ENCODE peak calls at places on chromosomes 3 and 15, in six cellular contexts. One of them, this sample, is unnamed.

GRCh38 chr3:21390856-21391255 is 360.2 kb downstream of the ZNF385D start:
- DNase-seq in psoas muscle: no peak
- DNase-seq in BE2C: no peak
- DNase-seq in GM06990: no peak
- DNase-seq in right lobe of liver: no peak
- DNase-seq in choroid plexus epithelial cell: peak
- DNase-seq in this sample: no peak

GRCh38 chr15:31266712-31267111 is 59.9 kb upstream of the KLF13 start:
- DNase-seq in GM06990: no peak
- DNase-seq in choroid plexus epithelial cell: no peak
- DNase-seq in right lobe of liver: peak
- DNase-seq in psoas muscle: no peak
- DNase-seq in BE2C: no peak
- DNase-seq in this sample: peak

GRCh38 chr3:151864423-151865101 is 8.9 kb upstream of the SUCNR1 start:
- DNase-seq in psoas muscle: no peak
- DNase-seq in right lobe of liver: no peak
- DNase-seq in GM06990: no peak
- DNase-seq in choroid plexus epithelial cell: peak
- DNase-seq in BE2C: no peak
- DNase-seq in this sample: no peak

GRCh38 chr3:65549626-65549959 is 489.1 kb downstream of the MAGI1 start:
- DNase-seq in psoas muscle: no peak
- DNase-seq in GM06990: no peak
- DNase-seq in BE2C: no peak
- DNase-seq in choroid plexus epithelial cell: no peak
- DNase-seq in right lobe of liver: no peak
- DNase-seq in this sample: no peak

GRCh38 chr3:14829811-14830210 is 11.0 kb downstream of the FGD5 start:
- DNase-seq in BE2C: no peak
- DNase-seq in psoas muscle: no peak
- DNase-seq in right lobe of liver: no peak
- DNase-seq in choroid plexus epithelial cell: no peak
- DNase-seq in GM06990: no peak
- DNase-seq in this sample: no peak

GRCh38 chr3:57158813-57159678 is 6.1 kb downstream of the IL17RD start:
- DNase-seq in BE2C: no peak
- DNase-seq in choroid plexus epithelial cell: no peak
- DNase-seq in GM06990: no peak
- DNase-seq in psoas muscle: no peak
- DNase-seq in right lobe of liver: no peak
- DNase-seq in this sample: no peak

GRCh38 chr15:47834093-47834492 is 116.8 kb downstream of the SEMA6D start:
- DNase-seq in psoas muscle: no peak
- DNase-seq in right lobe of liver: no peak
- DNase-seq in choroid plexus epithelial cell: no peak
- DNase-seq in GM06990: no peak
- DNase-seq in BE2C: no peak
- DNase-seq in this sample: no peak

GRCh38 chr3:65020780-65021179 is 333.0 kb upstream of the ADAMTS9 start:
- DNase-seq in right lobe of liver: no peak
- DNase-seq in choroid plexus epithelial cell: peak
- DNase-seq in GM06990: no peak
- DNase-seq in psoas muscle: no peak
- DNase-seq in BE2C: no peak
- DNase-seq in this sample: no peak

GRCh38 chr3:61381745-61382392 is 130.6 kb upstream of the FHIT start:
- DNase-seq in psoas muscle: no peak
- DNase-seq in GM06990: no peak
- DNase-seq in choroid plexus epithelial cell: peak
- DNase-seq in BE2C: no peak
- DNase-seq in right lobe of liver: no peak
- DNase-seq in this sample: no peak

GRCh38 chr3:194283218-194284006 is 67.7 kb downstream of the CPN2 start:
- DNase-seq in right lobe of liver: peak
- DNase-seq in choroid plexus epithelial cell: no peak
- DNase-seq in BE2C: no peak
- DNase-seq in GM06990: no peak
- DNase-seq in psoas muscle: no peak
- DNase-seq in this sample: no peak

GRCh38 chr15:89670985-89671560 is 8.1 kb downstream of the PLIN1 start:
- DNase-seq in BE2C: no peak
- DNase-seq in psoas muscle: no peak
- DNase-seq in GM06990: no peak
- DNase-seq in choroid plexus epithelial cell: no peak
- DNase-seq in right lobe of liver: no peak
- DNase-seq in this sample: peak

GRCh38 chr15:25830844-25831443 is 32.2 kb downstream of the ATP10A start:
- DNase-seq in GM06990: no peak
- DNase-seq in psoas muscle: peak
- DNase-seq in right lobe of liver: no peak
- DNase-seq in choroid plexus epithelial cell: peak
- DNase-seq in BE2C: no peak
- DNase-seq in this sample: no peak
- H3K4me3 ChIP-seq in GM06990: no peak
- H3K4me3 ChIP-seq in psoas muscle: no peak
- H3K4me3 ChIP-seq in right lobe of liver: no peak
- H3K4me3 ChIP-seq in choroid plexus epithelial cell: no peak
- H3K4me3 ChIP-seq in BE2C: no peak
- H3K4me3 ChIP-seq in this sample: no peak

DNA sequence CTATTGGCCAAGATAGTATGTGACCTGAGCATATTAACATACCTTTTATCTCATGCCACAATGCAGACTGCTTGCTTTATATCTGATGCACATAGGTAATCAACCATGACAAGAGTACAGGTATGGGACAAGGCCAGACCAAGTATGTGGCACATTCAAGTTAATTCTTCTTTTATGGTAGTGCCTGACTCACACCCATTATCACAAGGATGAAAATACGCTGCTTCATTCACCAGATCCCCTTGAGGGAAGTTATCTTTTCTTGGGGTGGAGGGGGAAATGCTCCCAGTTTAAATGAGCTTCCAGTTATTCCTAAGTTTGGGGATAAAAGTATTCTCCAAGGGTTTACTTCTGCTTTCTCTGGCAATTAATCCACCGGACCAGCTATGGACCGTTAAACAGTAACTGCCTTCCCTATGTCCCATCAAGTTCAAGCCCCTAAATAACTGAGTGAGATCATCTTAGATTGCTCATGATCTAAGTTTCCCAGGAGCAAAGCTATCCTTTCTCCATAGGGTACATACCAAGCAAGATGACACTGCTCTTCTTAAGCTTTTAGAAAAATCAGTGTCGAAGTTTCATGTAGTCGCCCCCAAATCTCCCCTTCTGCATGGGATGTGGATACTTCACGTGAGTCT is 1.9 kb downstream of the COL8A1 start:
- DNase-seq in choroid plexus epithelial cell: peak
- DNase-seq in right lobe of liver: no peak
- DNase-seq in BE2C: no peak
- DNase-seq in GM06990: no peak
- DNase-seq in psoas muscle: no peak
- DNase-seq in this sample: no peak
- H3K4me3 ChIP-seq in choroid plexus epithelial cell: peak
- H3K4me3 ChIP-seq in right lobe of liver: no peak
- H3K4me3 ChIP-seq in BE2C: no peak
- H3K4me3 ChIP-seq in GM06990: no peak
- H3K4me3 ChIP-seq in psoas muscle: no peak
- H3K4me3 ChIP-seq in this sample: no peak

DNA sequence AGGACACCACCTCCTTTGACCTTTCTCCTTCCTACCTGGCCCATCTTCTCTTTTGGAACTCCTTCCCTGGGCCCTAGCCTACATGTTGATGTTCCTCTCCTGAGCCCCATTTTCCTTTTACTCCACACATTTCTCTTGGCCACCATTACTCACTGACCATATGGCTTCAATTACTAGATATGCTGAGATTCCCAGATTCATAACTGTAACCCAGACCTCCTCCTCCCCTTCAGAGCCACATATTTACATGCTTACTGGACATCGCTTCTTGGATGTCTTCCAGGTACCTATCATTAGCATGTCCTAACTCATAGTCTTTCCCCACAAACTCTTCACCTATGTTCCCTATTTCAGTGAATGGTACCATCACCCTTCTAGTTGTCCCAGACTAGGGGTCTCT is 24.4 kb upstream of the TRIM59 start:
- DNase-seq in BE2C: no peak
- DNase-seq in psoas muscle: no peak
- DNase-seq in right lobe of liver: no peak
- DNase-seq in choroid plexus epithelial cell: peak
- DNase-seq in GM06990: no peak
- DNase-seq in this sample: no peak
- H3K4me3 ChIP-seq in BE2C: no peak
- H3K4me3 ChIP-seq in psoas muscle: no peak
- H3K4me3 ChIP-seq in right lobe of liver: no peak
- H3K4me3 ChIP-seq in choroid plexus epithelial cell: no peak
- H3K4me3 ChIP-seq in GM06990: no peak
- H3K4me3 ChIP-seq in this sample: no peak

GRCh38 chr15:28099555-28100140 is 533 bp upstream of the OCA2 start:
- DNase-seq in GM06990: no peak
- DNase-seq in psoas muscle: no peak
- DNase-seq in BE2C: no peak
- DNase-seq in choroid plexus epithelial cell: no peak
- DNase-seq in right lobe of liver: no peak
- DNase-seq in this sample: no peak
- H3K4me3 ChIP-seq in GM06990: no peak
- H3K4me3 ChIP-seq in psoas muscle: peak
- H3K4me3 ChIP-seq in BE2C: peak
- H3K4me3 ChIP-seq in choroid plexus epithelial cell: peak
- H3K4me3 ChIP-seq in right lobe of liver: no peak
- H3K4me3 ChIP-seq in this sample: peak

This sample was measured in Peyer's patch.